ENCODE peak calls at places on chromosome 21, in nine cellular contexts. J is mammary epithelial cell, E is IMR-90, C is MM.1S, R is neuronal stem cell, Q is endothelial cell of umbilical vein, P is GM23248, M is H1, U is adipocyte. I is an unnamed sample. For H3K4me1, the result is how much of the 10 kb centered on the place peaks cover.

GRCh38 chr21:15732290-15732995 is 2.7 kb downstream of the USP25 start:
- DNase-seq in J (peak), E (peak), U (peak), Q (peak), M (no peak), C (peak), P (peak), R (no peak), I (no peak)

GRCh38 chr21:45607021-45607921 is 36.3 kb upstream of the PCBP3 start:
- DNase-seq in Q (no peak), R (no peak), E (peak), U (no peak), J (no peak), C (no peak), P (no peak), M (no peak), I (no peak)

GRCh38 chr21:21631961-21632360 is 633.8 kb downstream of the NCAM2 start:
- DNase-seq in Q (no peak), J (no peak), P (peak), M (no peak), C (no peak), E (peak), U (peak), R (no peak), I (no peak)

GRCh38 chr21:45981154-45981606 is 390 bp upstream of the COL6A1 start:
- DNase-seq in P (peak), C (peak), M (no peak), J (peak), R (peak), U (peak), Q (peak), E (peak), I (peak)

GRCh38 chr21:46544003-46544402 is 60.9 kb downstream of the S100B start:
- DNase-seq in M (no peak), U (no peak), C (no peak), P (no peak), Q (no peak), R (no peak), E (no peak), J (no peak), I (no peak)

GRCh38 chr21:18298228-18298627 is 53.6 kb downstream of the CHODL start:
- DNase-seq in E (no peak), P (no peak), M (no peak), Q (no peak), C (no peak), U (no peak), R (no peak), J (no peak), I (no peak)

GRCh38 chr21:38434913-38435533 is 63.3 kb downstream of the ERG start:
- DNase-seq in U (peak), R (no peak), J (peak), P (peak), M (no peak), E (peak), C (no peak), Q (peak), I (no peak)

GRCh38 chr21:26925636-26926035 is 41.3 kb downstream of the ADAMTS5 start:
- DNase-seq in R (no peak), P (no peak), U (no peak), J (no peak), Q (no peak), M (no peak), E (no peak), C (no peak), I (no peak)

GRCh38 chr21:14916676-14917141 is 148.1 kb downstream of the NRIP1 start:
- DNase-seq in R (no peak), M (no peak), C (no peak), Q (no peak), P (no peak), E (peak), J (no peak), U (peak), I (no peak)

GRCh38 chr21:35940074-35940927 is 120.0 kb downstream of the SETD4 start:
- DNase-seq in U (peak), J (peak), P (peak), Q (peak), R (peak), M (no peak), E (peak), C (peak), I (no peak)

GRCh38 chr21:37408464-37409193 is 42.1 kb downstream of the DYRK1A start:
- DNase-seq in J (no peak), R (no peak), U (no peak), E (no peak), M (no peak), Q (no peak), C (no peak), P (peak), I (no peak)
- H3K4me1 ChIP-seq in J (under half), R (under half), U (under half), E (under half), M (under half), Q (under half), C (under half), P (half or more), I (under half)

GRCh38 chr21:33238565-33239255 is 9.0 kb downstream of the IFNAR2 start:
- DNase-seq in Q (peak), U (no peak), E (no peak), M (no peak), R (no peak), C (peak), P (peak), J (no peak), I (no peak)

GRCh38 chr21:33236799-33237198 is 7.1 kb downstream of the IFNAR2 start:
- DNase-seq in E (no peak), R (no peak), Q (peak), J (no peak), M (no peak), C (no peak), U (no peak), P (no peak), I (no peak)

GRCh38 chr21:33236013-33236686 is 6.4 kb downstream of the IFNAR2 start:
- DNase-seq in M (no peak), C (no peak), R (no peak), P (no peak), E (no peak), Q (no peak), J (no peak), U (no peak), I (no peak)

GRCh38 chr21:33237446-33237845 is 7.7 kb downstream of the IFNAR2 start:
- DNase-seq in E (no peak), Q (no peak), R (no peak), U (no peak), C (peak), P (no peak), J (no peak), M (no peak), I (no peak)

GRCh38 chr21:33238146-33238545 is 8.4 kb downstream of the IFNAR2 start:
- DNase-seq in J (no peak), R (no peak), Q (no peak), E (no peak), P (no peak), C (peak), M (no peak), U (no peak), I (no peak)
- H3K9ac ChIP-seq in J (no peak), R (no peak), Q (no peak), E (no peak), P (no peak), C (peak), M (no peak), U (no peak), I (no peak)

DNA sequence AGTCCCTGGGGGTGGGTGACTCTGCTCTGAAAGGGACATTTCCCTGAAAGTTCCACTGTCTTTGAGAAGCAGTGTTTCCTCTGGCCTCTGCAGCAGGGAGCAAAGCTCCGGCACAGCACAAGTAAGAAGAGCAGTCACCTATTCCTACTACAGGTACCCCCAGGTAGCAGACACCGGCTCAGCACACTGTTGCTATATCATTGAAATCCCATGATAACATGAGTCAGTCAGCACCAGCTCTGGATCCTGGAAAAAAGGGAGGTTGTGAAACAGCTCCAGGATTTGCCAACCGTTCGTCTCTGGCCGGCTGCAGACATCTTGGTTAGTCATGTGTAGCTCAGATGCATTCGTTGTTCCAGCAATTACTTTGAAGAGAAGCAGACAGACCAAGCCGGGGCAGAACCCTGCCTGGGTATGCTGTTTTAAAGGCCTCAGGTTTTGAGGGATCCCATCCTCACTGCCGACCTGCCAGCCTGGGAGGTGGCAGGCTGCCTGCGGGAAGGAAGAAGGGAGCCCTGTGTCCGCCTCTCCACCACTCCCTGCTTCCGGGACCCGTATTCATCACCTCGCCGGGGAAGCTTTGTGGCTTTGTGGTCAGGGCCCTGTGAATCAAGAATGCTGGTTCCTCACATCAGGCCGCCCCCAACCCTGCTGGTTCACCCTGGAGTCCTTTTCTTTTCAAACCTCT is 139.2 kb downstream of the CLIC6 start:
- DNase-seq in E (peak), J (peak), U (peak), R (no peak), P (peak), C (no peak), M (no peak), Q (peak), I (no peak)
- H3K4me1 ChIP-seq in E (under half), J (half or more), U (half or more), R (under half), P (half or more), C (under half), M (under half), Q (under half), I (half or more)

GRCh38 chr21:42388740-42389448 is 7.0 kb downstream of the TMPRSS3 start:
- DNase-seq in R (no peak), E (no peak), C (peak), Q (no peak), P (no peak), J (no peak), U (no peak), M (no peak), I (no peak)

GRCh38 chr21:42390696-42391095 is 5.2 kb downstream of the TMPRSS3 start:
- DNase-seq in J (no peak), Q (no peak), R (no peak), C (no peak), M (no peak), E (no peak), U (no peak), P (no peak), I (no peak)

GRCh38 chr21:42390193-42390592 is 5.7 kb downstream of the TMPRSS3 start:
- DNase-seq in P (no peak), M (no peak), E (no peak), C (no peak), R (no peak), J (no peak), U (no peak), Q (no peak), I (no peak)

GRCh38 chr21:42387843-42388242 is 8.0 kb downstream of the TMPRSS3 start:
- DNase-seq in C (no peak), E (no peak), U (no peak), P (no peak), Q (no peak), M (no peak), R (no peak), J (no peak), I (no peak)

GRCh38 chr21:42389449-42389835 is 6.4 kb downstream of the TMPRSS3 start:
- DNase-seq in E (no peak), Q (no peak), C (peak), R (peak), J (peak), U (no peak), P (no peak), M (no peak), I (no peak)
- H3K9ac ChIP-seq in E (no peak), Q (no peak), C (peak), R (no peak), J (no peak), U (no peak), P (no peak), M (no peak), I (no peak)

I was measured in keratinocyte.